ENCODE peak calls at places on chromosome 19, in six cellular contexts. F, O, M, Z, J and S are unnamed samples.

GRCh38 chr19:4839192-4839591 is 7.7 kb upstream of the TICAM1 start:
- DNase-seq in F (no peak), O (no peak), M (no peak), Z (no peak), J (no peak), S (peak; percentile 74)

GRCh38 chr19:34155686-34156085 is 16.6 kb upstream of the LSM14A start:
- DNase-seq in F (no peak), O (no peak), M (no peak), Z (peak; percentile 28), J (no peak), S (no peak)

GRCh38 chr19:3294080-3294850 is 69.8 kb downstream of the CELF5 start:
- DNase-seq in F (no peak), O (no peak), M (no peak), Z (no peak), J (no peak), S (no peak)

GRCh38 chr19:1172353-1173159 is 1.5 kb downstream of the SBNO2 start:
- DNase-seq in F (no peak), O (no peak), M (no peak), Z (peak; percentile 61), J (peak; percentile 77), S (peak; percentile 92)

GRCh38 chr19:1401138-1401888 is at the start of gene GAMT:
- DNase-seq in F (peak; percentile 28), O (no peak), M (no peak), Z (no peak), J (peak; percentile 69), S (no peak)

GRCh38 chr19:2453431-2454025 is 3.2 kb downstream of the LMNB2 start:
- DNase-seq in F (no peak), O (no peak), M (no peak), Z (no peak), J (no peak), S (no peak)

GRCh38 chr19:21482863-21483276 is 22.5 kb upstream of the ZNF429 start:
- DNase-seq in F (peak; percentile 51), O (no peak), M (peak; percentile 55), Z (peak; percentile 48), J (peak; percentile 72), S (peak; percentile 86)

GRCh38 chr19:49492573-49493411 is 3.4 kb upstream of the RPS11 start:
- DNase-seq in F (no peak), O (no peak), M (no peak), Z (peak; percentile 65), J (no peak), S (no peak)

GRCh38 chr19:5292453-5292842 is 48.2 kb downstream of the PTPRS start:
- DNase-seq in F (no peak), O (no peak), M (no peak), Z (no peak), J (peak; percentile 68), S (no peak)

GRCh38 chr19:48529156-48529555 is 17.5 kb upstream of the LMTK3 start:
- DNase-seq in F (no peak), O (no peak), M (no peak), Z (no peak), J (no peak), S (no peak)

GRCh38 chr19:54013866-54014265 is 22.4 kb downstream of the CACNG6 start:
- DNase-seq in F (no peak), O (no peak), M (no peak), Z (no peak), J (no peak), S (no peak)